ENCODE peak calls at places on chromosomes 3 and 15, in seven cellular contexts. N is A549, X is fibroblast of pulmonary artery, F is right lobe of liver, I is lung, L is lower leg skin, B is cardiac fibroblast. S is an unnamed sample.

GRCh38 chr3:24259901-24260512 is 234.6 kb downstream of the THRB start:
- DNase-seq in I (no peak), L (no peak), F (no peak), N (no peak), B (peak; percentile 61), X (peak; percentile 66), S (no peak)

GRCh38 chr15:101044625-101045235 is 125.6 kb downstream of the LRRK1 start:
- DNase-seq in X (no peak), I (peak; percentile 7), L (peak; percentile 37), B (no peak), N (no peak), F (no peak), S (no peak)

GRCh38 chr3:156456771-156457224 is 98.1 kb downstream of the SSR3 start:
- DNase-seq in L (no peak), B (no peak), F (no peak), I (no peak), N (no peak), X (no peak), S (no peak)

GRCh38 chr15:52337198-52337853 is 41.7 kb upstream of the MYO5C start:
- DNase-seq in N (peak; percentile 59), B (peak; percentile 73), X (peak; percentile 53), F (no peak), I (no peak), L (no peak), S (peak; percentile 59)

GRCh38 chr3:31522152-31522551 is 10.6 kb upstream of the STT3B start:
- DNase-seq in F (no peak), X (peak; percentile 25), L (no peak), B (peak; percentile 39), I (no peak), N (no peak), S (no peak)

GRCh38 chr15:40104296-40104864 is 4.3 kb downstream of the BMF start:
- DNase-seq in L (no peak), B (no peak), X (no peak), N (no peak), I (no peak), F (no peak), S (no peak)

GRCh38 chr15:98878172-98878571 is 129.4 kb downstream of the PGPEP1L start:
- DNase-seq in N (no peak), B (peak; percentile 75), X (no peak), L (no peak), I (no peak), F (no peak), S (peak; percentile 81)

GRCh38 chr3:134419214-134419965 is 45.1 kb upstream of the AMOTL2 start:
- DNase-seq in I (no peak), N (no peak), F (no peak), L (no peak), X (no peak), B (no peak), S (no peak)

GRCh38 chr3:44970916-44971490 is 5.0 kb downstream of the ZDHHC3 start:
- DNase-seq in L (no peak), I (no peak), X (no peak), F (no peak), B (no peak), N (no peak), S (no peak)

GRCh38 chr15:48695088-48695834 is 49.8 kb upstream of the FBN1 start:
- DNase-seq in F (no peak), N (no peak), L (no peak), B (peak; percentile 94), I (no peak), X (peak; percentile 82), S (peak; percentile 97)

GRCh38 chr15:29470794-29471193 is 201.2 kb upstream of the NSMCE3 start:
- DNase-seq in B (no peak), I (no peak), X (no peak), N (peak; percentile 26), F (no peak), L (no peak), S (no peak)

GRCh38 chr15:62653122-62653521 is 389.4 kb upstream of the TPM1 start:
- DNase-seq in N (no peak), B (no peak), I (no peak), X (no peak), L (no peak), F (no peak), S (no peak)

GRCh38 chr15:83092309-83092976 is 15.0 kb upstream of the TM6SF1 start:
- DNase-seq in F (no peak), X (peak; percentile 84), B (peak; percentile 73), N (no peak), I (no peak), L (no peak), S (no peak)

GRCh38 chr3:197547618-197548017 is 8.2 kb downstream of the BDH1 start:
- DNase-seq in N (no peak), B (no peak), X (no peak), I (no peak), F (no peak), L (no peak), S (no peak)

GRCh38 chr15:45457215-45457614 is 65.3 kb downstream of the SLC30A4 start:
- DNase-seq in L (peak; percentile 82), F (no peak), I (no peak), N (no peak), B (no peak), X (no peak), S (no peak)

GRCh38 chr3:182028081-182028480 is 316.4 kb downstream of the SOX2 start:
- DNase-seq in I (no peak), B (no peak), X (no peak), F (no peak), L (no peak), N (no peak), S (no peak)

GRCh38 chr3:195914648-195915473 is 6.5 kb upstream of the TNK2 start:
- DNase-seq in F (peak; percentile 91), N (peak; percentile 93), X (peak; percentile 97), I (peak; percentile 94), B (peak; percentile 98), L (peak; percentile 99), S (peak; percentile 97)

GRCh38 chr3:50603261-50604109 is 8.1 kb downstream of the CISH start:
- DNase-seq in F (no peak), N (no peak), I (no peak), X (no peak), B (no peak), L (no peak), S (no peak)

GRCh38 chr15:32685576-32685975 is 32.2 kb upstream of the GREM1 start:
- DNase-seq in X (peak; percentile 89), I (no peak), B (peak; percentile 95), F (no peak), L (no peak), N (no peak), S (peak; percentile 95)

GRCh38 chr15:83653288-83653638 is 660 bp upstream of the ADAMTSL3 start:
- DNase-seq in I (no peak), N (no peak), L (no peak), F (no peak), B (no peak), X (no peak), S (no peak)

GRCh38 chr3:126493731-126494130 is 18.0 kb upstream of the ZXDC start:
- DNase-seq in L (no peak), F (peak; percentile 37), N (no peak), X (no peak), I (no peak), B (no peak), S (peak; percentile 3)

GRCh38 chr3:115616461-115616860 is 6.8 kb upstream of the GAP43 start:
- DNase-seq in L (no peak), B (no peak), N (no peak), X (no peak), F (no peak), I (no peak), S (no peak)

GRCh38 chr3:129025108-129025507 is 24.0 kb downstream of the EFCC1 start:
- DNase-seq in L (no peak), B (no peak), I (no peak), X (no peak), N (no peak), F (no peak), S (no peak)

GRCh38 chr3:100209948-100210776 is 50.6 kb upstream of the TBC1D23 start:
- DNase-seq in N (no peak), L (no peak), X (peak; percentile 16), I (no peak), F (no peak), B (peak; percentile 34), S (peak; percentile 51)

GRCh38 chr3:168024537-168024941 is 71.2 kb downstream of the GOLIM4 start:
- DNase-seq in N (no peak), L (no peak), X (peak; percentile 89), F (no peak), I (no peak), B (peak; percentile 91), S (peak; percentile 86)

GRCh38 chr3:109927161-109927560 is 589.8 kb upstream of the DPPA4 start:
- DNase-seq in N (peak; percentile 78), F (no peak), B (peak; percentile 98), L (no peak), X (peak; percentile 96), I (no peak), S (peak; percentile 92)

GRCh38 chr3:100602506-100603444 is 6.6 kb upstream of the ADGRG7 start:
- DNase-seq in B (peak; percentile 25), X (peak; percentile 15), L (no peak), F (no peak), I (no peak), N (peak; percentile 18), S (peak; percentile 28)

GRCh38 chr3:189789432-189789831 is 158.2 kb downstream of the TP63 start:
- DNase-seq in N (no peak), I (no peak), B (no peak), F (no peak), L (no peak), X (no peak), S (no peak)
- H3K4me3 ChIP-seq in N (no peak overlapping the region), I (no peak overlapping the region), B (no peak overlapping the region), F (no peak overlapping the region), L (no peak overlapping the region), X (no peak overlapping the region), S (no peak overlapping the region)

GRCh38 chr3:193465992-193466618 is 87.6 kb upstream of the ATP13A5 start:
- DNase-seq in L (no peak), I (no peak), B (no peak), F (no peak), N (no peak), X (no peak), S (no peak)

GRCh38 chr3:193470710-193471109 is 84.0 kb downstream of the ATP13A4 start:
- DNase-seq in F (no peak), N (no peak), I (no peak), X (no peak), B (no peak), L (no peak), S (no peak)

DNA sequence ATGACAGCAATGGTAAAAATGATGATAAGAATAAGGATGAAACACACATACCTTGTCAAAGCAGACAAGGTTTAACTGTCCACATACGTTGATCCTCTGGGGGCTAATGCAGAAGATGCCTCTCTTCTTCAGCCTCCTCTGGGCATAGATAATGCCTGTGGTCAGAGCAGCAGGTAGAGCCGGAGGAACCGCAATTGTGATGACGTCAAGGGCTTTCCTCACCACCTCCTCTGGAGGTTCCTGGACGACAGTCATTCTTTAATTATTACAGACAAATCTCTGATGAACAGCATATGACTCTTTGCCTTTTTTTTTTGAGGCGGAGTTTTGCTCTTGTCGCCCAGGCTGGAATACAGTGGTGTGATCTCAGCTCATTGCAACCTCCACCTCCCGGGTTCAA is 86.3 kb upstream of the ATP13A5 start:
- DNase-seq in L (no peak), I (no peak), B (no peak), N (no peak), F (no peak), X (no peak), S (no peak)
- H3K4me3 ChIP-seq in L (no peak overlapping the region), I (no peak overlapping the region), B (no peak overlapping the region), N (no peak overlapping the region), F (no peak overlapping the region), X (no peak overlapping the region), S (no peak overlapping the region)

GRCh38 chr3:49140080-49140479 is 7.2 kb upstream of the LAMB2 start:
- DNase-seq in F (no peak), I (no peak), L (no peak), B (no peak), X (no peak), N (no peak), S (no peak)
- H3K4me3 ChIP-seq in F (no peak overlapping the region), I (no peak overlapping the region), L (no peak overlapping the region), B (no peak overlapping the region), X (no peak overlapping the region), N (no peak overlapping the region), S (no peak overlapping the region)

GRCh38 chr3:63228677-63229076 is 49.4 kb upstream of the SYNPR start:
- DNase-seq in L (no peak), B (peak; percentile 57), X (peak; percentile 43), F (no peak), N (peak; percentile 2), I (no peak), S (peak; percentile 48)
- H3K4me3 ChIP-seq in L (no peak overlapping the region), B (no peak overlapping the region), X (no peak overlapping the region), F (no peak overlapping the region), N (no peak overlapping the region), I (no peak overlapping the region), S (peak overlapping the region; percentile 7)

S was measured in AG10803.